ENCODE peak calls at places on chromosomes 16 and 17, in four cellular contexts. N is Karpas-422, T is cardiac fibroblast, K is AG04449. E is an unnamed sample.

GRCh38 chr17:31754239-31754945 is 104.7 kb downstream of the COPRS start:
- DNase-seq in N (no peak), T (peak; percentile 79), K (peak; percentile 61), E (peak; percentile 87)

GRCh38 chr17:81959362-81960129 is 1.4 kb downstream of the NOTUM start:
- DNase-seq in N (peak; percentile 83), T (peak; percentile 56), K (no peak), E (no peak)

GRCh38 chr16:71927383-71927782 is 32.1 kb downstream of the IST1 start:
- DNase-seq in N (no peak), T (peak; percentile 95), K (peak; percentile 63), E (peak; percentile 62)

GRCh38 chr17:67246648-67247415 is 1.8 kb upstream of the HELZ start:
- DNase-seq in N (no peak), T (no peak), K (no peak), E (no peak)

GRCh38 chr16:89801800-89802199 is 14.6 kb downstream of the FANCA start:
- DNase-seq in N (no peak), T (peak; percentile 60), K (no peak), E (no peak)

GRCh38 chr16:22183901-22184614 is 21.8 kb downstream of the SDR42E2 start:
- DNase-seq in N (peak; percentile 76), T (no peak), K (no peak), E (no peak)

GRCh38 chr16:56311208-56312027 is 113.9 kb downstream of the AMFR start:
- DNase-seq in N (peak; percentile 76), T (no peak), K (no peak), E (no peak)

GRCh38 chr16:58409316-58409973 is 17.2 kb downstream of the GINS3 start:
- DNase-seq in N (no peak), T (peak; percentile 79), K (no peak), E (peak; percentile 43)

GRCh38 chr16:1150511-1150982 is 2.4 kb upstream of the CACNA1H start:
- DNase-seq in N (peak; percentile 69), T (no peak), K (no peak), E (no peak)

GRCh38 chr17:2792541-2793169 is 3.6 kb upstream of the RAP1GAP2 start:
- DNase-seq in N (no peak), T (no peak), K (no peak), E (no peak)

GRCh38 chr16:3879887-3880564 is 487 bp downstream of the CREBBP start:
- DNase-seq in N (peak; percentile 87), T (peak; percentile 73), K (no peak), E (no peak)

DNA sequence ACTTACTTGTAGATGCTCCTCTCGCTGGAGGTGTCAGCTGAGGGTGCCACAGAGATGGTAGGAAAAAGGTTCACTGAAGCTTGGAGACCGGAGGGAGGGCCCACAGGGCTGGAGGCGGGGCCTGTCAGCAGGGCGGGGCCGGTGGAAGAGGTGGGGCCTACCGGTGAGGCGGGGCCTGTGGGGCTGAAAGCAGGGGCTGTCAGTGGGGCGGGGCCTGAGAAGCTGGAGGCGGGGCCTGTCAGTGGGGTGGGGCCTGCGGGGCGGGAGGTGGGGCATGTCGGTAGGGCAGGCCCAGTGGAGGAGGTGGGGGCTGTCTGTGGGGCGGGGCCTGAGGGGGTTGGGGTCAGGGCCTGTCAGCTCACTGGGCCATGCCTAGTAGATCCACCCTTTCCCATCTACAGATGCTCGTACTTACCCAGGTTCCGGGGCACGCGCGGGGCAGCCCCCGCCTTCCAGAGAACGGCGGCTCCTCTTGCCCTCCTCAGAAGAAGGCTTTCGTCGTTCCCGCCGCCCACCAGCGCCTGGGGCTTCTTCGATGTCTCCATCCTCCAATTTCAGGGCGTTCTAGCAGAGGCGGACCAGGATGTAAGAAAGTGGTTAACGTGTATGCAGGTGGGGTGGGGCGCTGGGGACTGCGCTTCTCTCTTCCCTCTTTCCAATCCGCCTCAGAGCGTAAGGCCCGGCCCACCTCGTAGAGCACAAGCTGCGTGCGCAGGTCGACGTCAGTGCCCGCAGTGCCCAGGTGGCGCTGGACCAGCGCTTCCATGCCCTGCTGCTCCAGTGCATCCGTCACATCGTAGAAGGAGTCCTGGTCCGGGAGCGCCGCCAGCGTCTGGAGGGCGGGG is 9.8 kb downstream of the TMEM208 start:
- DNase-seq in N (peak; percentile 94), T (peak; percentile 50), K (no peak), E (no peak)
- H3K4me3 ChIP-seq in N (no peak overlapping the region), T (no peak overlapping the region), K (no peak overlapping the region), E (no peak overlapping the region)

GRCh38 chr16:10859650-10860049 is 17.4 kb upstream of the CIITA start:
- DNase-seq in N (no peak), T (no peak), K (no peak), E (no peak)
- H3K4me3 ChIP-seq in N (no peak overlapping the region), T (no peak overlapping the region), K (no peak overlapping the region), E (no peak overlapping the region)

DNA sequence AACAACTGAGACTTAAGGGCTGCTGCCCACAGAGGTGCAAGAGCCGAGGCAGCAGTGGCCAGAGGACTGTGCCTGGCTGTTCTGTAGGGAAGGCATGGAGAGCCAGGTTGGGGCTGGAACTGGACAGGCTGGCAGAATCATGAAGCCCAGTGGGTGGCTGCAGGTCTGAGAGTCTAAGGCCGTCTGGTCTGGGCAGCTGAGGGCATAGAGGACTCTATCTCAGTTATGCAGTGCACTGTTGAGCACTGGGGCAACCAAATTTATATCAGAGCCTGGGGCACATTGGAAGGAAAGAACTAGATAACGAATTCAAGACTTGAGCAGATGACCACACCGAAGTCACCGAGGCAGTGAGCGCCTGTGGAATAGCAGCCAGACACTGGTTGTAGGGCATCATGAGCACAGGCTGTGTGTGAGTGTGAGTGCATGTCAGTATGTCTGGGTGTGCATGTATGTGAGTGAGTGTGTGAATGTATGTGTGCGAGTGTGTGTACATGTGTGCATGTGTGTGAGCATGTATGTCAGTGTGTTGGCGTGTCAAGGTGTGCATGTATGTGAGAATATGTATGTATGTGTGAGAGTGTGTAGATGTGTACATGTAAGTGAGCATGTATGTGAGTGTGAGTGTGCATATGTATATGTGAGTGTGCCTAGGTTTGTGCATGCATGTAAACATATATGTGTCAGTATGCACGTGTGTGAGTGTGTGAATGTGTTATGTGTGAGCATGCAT is 36.9 kb downstream of the RGS9 start:
- DNase-seq in N (no peak), T (no peak), K (no peak), E (no peak)
- H3K4me3 ChIP-seq in N (no peak overlapping the region), T (no peak overlapping the region), K (no peak overlapping the region), E (no peak overlapping the region)

GRCh38 chr17:16593356-16594102 is 24.5 kb upstream of the ZNF287 start:
- DNase-seq in N (no peak), T (peak; percentile 46), K (no peak), E (peak; percentile 23)

GRCh38 chr17:16583781-16584180 is 14.8 kb upstream of the ZNF287 start:
- DNase-seq in N (no peak), T (no peak), K (no peak), E (no peak)

GRCh38 chr17:16585796-16586195 is 16.8 kb upstream of the ZNF287 start:
- DNase-seq in N (no peak), T (peak; percentile 61), K (no peak), E (no peak)

GRCh38 chr17:16584273-16584995 is 15.4 kb upstream of the ZNF287 start:
- DNase-seq in N (peak; percentile 91), T (peak; percentile 90), K (peak; percentile 4), E (peak; percentile 43)

DNA sequence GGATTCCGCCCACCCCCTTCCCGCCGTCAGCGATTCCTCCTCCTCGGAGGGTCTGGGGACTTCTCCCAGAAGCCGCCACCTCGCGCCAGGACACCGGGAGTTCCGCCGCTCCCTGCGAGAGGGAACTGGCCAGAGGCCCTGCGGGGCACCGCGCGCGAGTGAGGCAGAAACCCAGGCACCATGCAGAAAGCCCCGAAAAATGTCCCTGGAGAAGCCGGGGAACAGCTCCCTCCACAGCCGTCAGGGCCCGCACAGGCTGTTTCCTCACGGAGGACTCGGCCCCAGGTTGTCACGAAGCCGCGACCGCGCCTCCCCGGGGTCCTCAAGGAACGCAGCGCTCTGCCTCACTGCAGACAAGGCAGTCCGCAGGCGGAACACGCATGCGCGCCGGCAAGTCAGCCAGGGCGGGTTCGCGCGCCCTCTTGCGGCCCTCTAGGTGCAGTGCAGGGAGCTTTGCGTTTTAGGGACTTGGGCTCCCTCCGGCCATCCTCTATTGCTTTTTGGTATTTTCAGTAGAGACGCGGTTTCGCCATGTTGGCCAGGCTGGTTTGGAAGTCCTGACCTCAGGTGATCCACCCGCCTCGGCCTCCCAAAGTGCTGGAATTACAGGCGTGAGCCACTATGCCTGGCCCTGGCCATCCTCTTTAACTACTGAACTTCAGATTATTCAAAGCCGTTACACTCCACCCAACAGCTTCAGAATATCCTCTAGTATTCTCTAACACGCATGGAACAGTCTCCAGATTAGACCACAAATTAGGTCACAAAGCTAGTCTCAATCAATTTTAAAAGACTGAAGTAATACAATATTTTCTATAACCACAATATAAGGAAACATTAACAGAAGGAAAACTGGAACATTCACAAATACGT is 20.3 kb upstream of the ZNF287 start:
- DNase-seq in N (peak; percentile 95), T (peak; percentile 90), K (peak; percentile 4), E (peak; percentile 36)
- H3K4me3 ChIP-seq in N (peak overlapping the region; percentile 38), T (peak overlapping the region; percentile 64), K (peak overlapping the region; percentile 69), E (peak overlapping the region; percentile 68)

GRCh38 chr17:39870776-39871175 is 2.8 kb downstream of the ZPBP2 start:
- DNase-seq in N (peak; percentile 85), T (no peak), K (no peak), E (no peak)

GRCh38 chr17:39867084-39867890 is 715 bp upstream of the ZPBP2 start:
- DNase-seq in N (no peak), T (no peak), K (no peak), E (no peak)

GRCh38 chr17:39868554-39868942 is 546 bp downstream of the ZPBP2 start:
- DNase-seq in N (no peak), T (no peak), K (no peak), E (no peak)

GRCh38 chr17:39866013-39866730 is 1.8 kb upstream of the ZPBP2 start:
- DNase-seq in N (no peak), T (no peak), K (no peak), E (no peak)

DNA sequence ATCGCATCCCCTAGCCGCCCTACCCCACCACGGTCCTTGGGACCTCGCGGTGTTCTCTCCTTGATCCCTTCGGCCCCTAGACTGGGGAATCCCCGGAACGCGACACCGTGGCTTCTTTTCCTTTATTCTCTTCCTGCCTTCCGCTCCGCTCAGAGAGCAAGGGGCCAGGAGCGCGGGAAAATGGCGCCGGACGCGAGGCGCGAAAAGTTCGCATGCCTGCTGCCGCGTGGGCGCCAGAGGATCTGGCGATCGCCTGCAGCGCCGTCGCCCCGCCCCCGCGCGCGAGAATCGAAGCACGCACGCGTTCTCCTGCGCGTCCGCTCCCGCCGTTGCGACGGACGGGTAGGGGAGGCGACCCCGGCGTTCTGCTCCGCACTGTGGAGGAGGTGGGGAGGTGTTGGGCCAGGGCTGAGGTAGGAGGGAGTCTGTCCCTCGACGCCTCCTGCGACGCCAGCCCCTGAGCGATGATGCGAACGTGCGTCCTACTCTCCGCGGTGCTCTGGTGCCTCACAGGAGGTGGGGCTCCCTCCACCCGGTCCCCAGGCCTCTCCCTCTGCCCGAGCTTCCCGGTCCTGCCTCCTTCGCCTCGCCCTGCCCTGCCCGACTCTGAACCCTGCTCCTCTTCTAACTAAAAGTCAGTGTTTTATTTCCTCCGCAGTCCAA is at the start of gene ZPBP2:
- DNase-seq in N (no peak), T (no peak), K (no peak), E (no peak)
- H3K4me3 ChIP-seq in N (no peak within 1 kb of the TSS), T (no peak within 1 kb of the TSS), K (no peak within 1 kb of the TSS), E (no peak within 1 kb of the TSS)

GRCh38 chr17:42179911-42180410 is 981 bp downstream of the KCNH4 start:
- DNase-seq in N (peak; percentile 61), T (peak; percentile 45), K (no peak), E (no peak)
- H3K4me3 ChIP-seq in N (no peak overlapping the region), T (no peak overlapping the region), K (no peak overlapping the region), E (no peak overlapping the region)

GRCh38 chr16:86496929-86497381 is 13.4 kb upstream of the FOXF1 start:
- DNase-seq in N (no peak), T (no peak), K (no peak), E (no peak)
- H3K4me3 ChIP-seq in N (no peak overlapping the region), T (no peak overlapping the region), K (no peak overlapping the region), E (no peak overlapping the region)

E was measured in skeletal muscle cell.